ENCODE peak calls at places on chromosome 17, in nine cellular contexts. Q is H1, W is endodermal cell, Y is mesendoderm, G is HepG2, X is kidney, K is SK-N-SH, C is mesenchymal stem cell, I is fibroblast of lung. S is an unnamed sample.

GRCh38 chr17:82497483-82498405 is 21.8 kb upstream of the FOXK2 start:
- DNase-seq in Q (peak; percentile 68), W (peak; percentile 80), Y (peak; percentile 43), G (no peak), X (no peak), K (no peak), C (peak; percentile 74), I (peak; percentile 90), S (peak; percentile 27)

GRCh38 chr17:296906-297690 is 55.5 kb downstream of the RPH3AL start:
- DNase-seq in Q (no peak), W (no peak), Y (no peak), G (no peak), X (peak; percentile 65), K (no peak), C (no peak), I (no peak), S (no peak)

GRCh38 chr17:64153565-64153964 is 23.6 kb upstream of the ERN1 start:
- DNase-seq in Q (no peak), W (peak; percentile 13), Y (no peak), G (no peak), X (no peak), K (no peak), C (no peak), I (no peak), S (no peak)

GRCh38 chr17:57531078-57531477 is 214.0 kb downstream of the CCDC182 start:
- DNase-seq in Q (no peak), W (no peak), Y (no peak), G (no peak), X (no peak), K (no peak), C (no peak), I (no peak), S (no peak)

GRCh38 chr17:61129232-61129631 is 270.4 kb upstream of the TBX2 start:
- DNase-seq in Q (no peak), W (no peak), Y (no peak), G (no peak), X (no peak), K (no peak), C (no peak), I (no peak), S (no peak)

GRCh38 chr17:59859444-59860025 is 33.2 kb downstream of the TUBD1 start:
- DNase-seq in Q (no peak), W (no peak), Y (no peak), G (peak; percentile 71), X (no peak), K (no peak), C (peak; percentile 77), I (peak; percentile 54), S (peak; percentile 85)

GRCh38 chr17:67656494-67657203 is 61.1 kb upstream of the NOL11 start:
- DNase-seq in Q (no peak), W (no peak), Y (no peak), G (no peak), X (no peak), K (no peak), C (no peak), I (no peak), S (no peak)

GRCh38 chr17:2994441-2994840 is 69.0 kb downstream of the OR1D5 start:
- DNase-seq in Q (no peak), W (no peak), Y (no peak), G (no peak), X (no peak), K (no peak), C (no peak), I (no peak), S (no peak)

GRCh38 chr17:79920751-79921410 is 81.6 kb upstream of the CBX4 start:
- DNase-seq in Q (no peak), W (no peak), Y (no peak), G (no peak), X (peak; percentile 66), K (no peak), C (no peak), I (no peak), S (no peak)

GRCh38 chr17:79919862-79920720 is 80.9 kb upstream of the CBX4 start:
- DNase-seq in Q (no peak), W (no peak), Y (no peak), G (no peak), X (peak; percentile 72), K (no peak), C (no peak), I (no peak), S (no peak)

GRCh38 chr17:79922161-79922569 is 82.9 kb upstream of the CBX4 start:
- DNase-seq in Q (no peak), W (no peak), Y (no peak), G (no peak), X (peak; percentile 67), K (no peak), C (no peak), I (no peak), S (no peak)

GRCh38 chr17:79922798-79923197 is 83.6 kb upstream of the CBX4 start:
- DNase-seq in Q (no peak), W (no peak), Y (no peak), G (no peak), X (peak; percentile 66), K (no peak), C (no peak), I (no peak), S (no peak)

DNA sequence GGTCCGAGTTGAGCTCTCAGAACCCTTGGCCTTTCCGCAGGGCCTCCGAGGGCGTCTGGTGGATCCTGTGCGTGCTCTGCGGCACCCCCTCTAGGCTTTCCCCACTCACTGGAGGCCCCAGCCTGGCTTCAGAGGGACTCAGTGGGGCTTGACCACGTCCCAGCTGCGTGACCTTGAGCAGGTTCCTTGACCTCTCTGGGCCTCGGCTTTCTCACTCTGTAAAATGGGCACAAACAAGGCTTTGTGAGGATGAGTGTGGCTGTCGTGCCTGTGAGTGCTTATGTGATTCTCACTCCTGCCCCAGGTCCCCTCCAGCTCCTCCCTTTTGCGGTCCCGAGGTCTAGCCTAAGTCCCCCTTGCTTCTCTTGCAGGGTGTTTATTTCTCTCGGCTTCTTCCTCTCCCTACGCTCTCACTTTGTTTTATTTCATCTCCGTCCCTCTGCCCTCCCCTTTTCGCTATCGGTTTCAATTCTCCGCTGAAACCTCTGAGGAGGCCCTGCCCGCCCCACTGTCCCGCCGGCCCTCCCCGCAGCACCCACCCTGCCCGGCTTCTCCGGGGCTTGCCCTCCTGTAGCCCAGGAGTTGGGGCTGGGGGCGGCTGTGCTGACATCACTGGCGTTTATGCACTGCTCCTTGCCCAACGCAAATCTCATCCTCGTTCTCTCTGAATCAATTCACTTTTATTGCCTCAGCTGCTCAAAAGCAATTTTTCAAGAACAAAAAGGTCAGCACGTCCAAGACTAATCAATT is 82.3 kb upstream of the CBX4 start:
- DNase-seq in Q (no peak), W (no peak), Y (no peak), G (no peak), X (peak; percentile 67), K (no peak), C (no peak), I (no peak), S (no peak)
- H3K9ac ChIP-seq in Q (no peak overlapping the region), W (no peak overlapping the region), Y (no peak overlapping the region), G (no peak overlapping the region), X (no peak overlapping the region), K (no peak overlapping the region), C (no peak overlapping the region), I (no peak overlapping the region), S (no peak overlapping the region)

GRCh38 chr17:50956409-50956749 is 90.2 kb upstream of the TOB1 start:
- DNase-seq in Q (no peak), W (no peak), Y (no peak), G (no peak), X (no peak), K (no peak), C (no peak), I (no peak), S (no peak)

GRCh38 chr17:50954641-50955121 is 88.5 kb upstream of the TOB1 start:
- DNase-seq in Q (no peak), W (no peak), Y (no peak), G (no peak), X (no peak), K (no peak), C (no peak), I (no peak), S (no peak)

GRCh38 chr17:50956750-50957523 is 90.8 kb upstream of the TOB1 start:
- DNase-seq in Q (peak; percentile 81), W (peak; percentile 95), Y (peak; percentile 74), G (peak; percentile 70), X (peak; percentile 79), K (peak; percentile 75), C (peak; percentile 73), I (peak; percentile 48), S (peak; percentile 71)

GRCh38 chr17:50955160-50955559 is 89.0 kb upstream of the TOB1 start:
- DNase-seq in Q (no peak), W (no peak), Y (no peak), G (no peak), X (no peak), K (no peak), C (no peak), I (no peak), S (no peak)

GRCh38 chr17:50955667-50956120 is 89.5 kb upstream of the TOB1 start:
- DNase-seq in Q (peak; percentile 39), W (no peak), Y (no peak), G (no peak), X (no peak), K (peak; percentile 80), C (no peak), I (no peak), S (no peak)
- H3K9ac ChIP-seq in Q (no peak overlapping the region), W (no peak overlapping the region), Y (no peak overlapping the region), G (no peak overlapping the region), X (no peak overlapping the region), K (no peak overlapping the region), C (peak overlapping the region; percentile 15), I (no peak overlapping the region), S (no peak overlapping the region)

GRCh38 chr17:19727466-19728113 is 11.2 kb upstream of the SLC47A2 start:
- DNase-seq in Q (no peak), W (no peak), Y (no peak), G (no peak), X (peak; percentile 63), K (no peak), C (peak; percentile 95), I (peak; percentile 40), S (no peak)
- H3K9ac ChIP-seq in Q (no peak overlapping the region), W (no peak overlapping the region), Y (no peak overlapping the region), G (peak overlapping the region; percentile 25), X (no peak overlapping the region), K (no peak overlapping the region), C (peak overlapping the region; percentile 85), I (no peak overlapping the region), S (no peak overlapping the region)

GRCh38 chr17:76122411-76123126 is 18.5 kb downstream of the FOXJ1 start:
- DNase-seq in Q (no peak), W (peak; percentile 80), Y (no peak), G (no peak), X (no peak), K (peak; percentile 48), C (no peak), I (no peak), S (no peak)

GRCh38 chr17:76120658-76121008 is 17.0 kb upstream of the EXOC7 start:
- DNase-seq in Q (no peak), W (no peak), Y (no peak), G (no peak), X (no peak), K (no peak), C (no peak), I (no peak), S (no peak)

GRCh38 chr17:76123127-76123499 is 17.9 kb downstream of the FOXJ1 start:
- DNase-seq in Q (no peak), W (no peak), Y (no peak), G (no peak), X (no peak), K (no peak), C (no peak), I (no peak), S (no peak)

GRCh38 chr17:76123749-76124581 is 17.1 kb downstream of the FOXJ1 start:
- DNase-seq in Q (no peak), W (peak; percentile 53), Y (no peak), G (no peak), X (no peak), K (peak; percentile 24), C (no peak), I (no peak), S (no peak)

GRCh38 chr17:76121932-76122383 is 18.4 kb upstream of the EXOC7 start:
- DNase-seq in Q (peak; percentile 79), W (no peak), Y (peak; percentile 47), G (no peak), X (no peak), K (no peak), C (no peak), I (peak; percentile 39), S (no peak)
- H3K9ac ChIP-seq in Q (no peak overlapping the region), W (no peak overlapping the region), Y (peak overlapping the region; percentile 70), G (no peak overlapping the region), X (no peak overlapping the region), K (no peak overlapping the region), C (peak overlapping the region; percentile 80), I (no peak overlapping the region), S (peak overlapping the region; percentile 33)

S was measured in PC-3.